ENCODE peak calls at places on chromosomes 4 and X, in four cellular contexts. Q is HCT116, D is colonic mucosa, R is fibroblast of lung. H is an unnamed sample.

GRCh38 chr4:109947457-109947856 is 34.8 kb downstream of the EGF start:
- DNase-seq in Q (no peak), R (peak; percentile 65), D (no peak), H (peak; percentile 82)

GRCh38 chr4:73448448-73449203 is 12.6 kb downstream of the AFP start:
- DNase-seq in Q (no peak), R (no peak), D (no peak), H (no peak)

GRCh38 chr4:53123171-53123570 is 242.7 kb downstream of the SCFD2 start:
- DNase-seq in Q (no peak), R (no peak), D (no peak), H (no peak)

GRCh38 chr4:26235500-26235899 is 85.3 kb upstream of the RBPJ start:
- DNase-seq in Q (no peak), R (peak; percentile 47), D (peak; percentile 72), H (peak; percentile 90)

GRCh38 chrX:152313529-152314302 is 137.4 kb downstream of the GABRA3 start:
- DNase-seq in Q (no peak), D (no peak), R (peak; percentile 13), H (no peak)

GRCh38 chr4:160848901-160849735 is 1314.7 kb downstream of the FSTL5 start:
- DNase-seq in D (no peak), R (peak; percentile 62), Q (no peak), H (no peak)

GRCh38 chrX:153641575-153642312 is 5.3 kb upstream of the DUSP9 start:
- DNase-seq in D (no peak), R (no peak), Q (no peak), H (no peak)

GRCh38 chr4:99462875-99463464 is 27.8 kb upstream of the ADH7 start:
- DNase-seq in R (peak; percentile 57), Q (peak; percentile 57), D (peak; percentile 62), H (peak; percentile 68)

GRCh38 chr4:6695660-6696581 is 2.2 kb downstream of the S100P start:
- DNase-seq in D (peak; percentile 77), R (no peak), Q (no peak), H (no peak)

GRCh38 chr4:176769519-176769918 is 23.2 kb downstream of the VEGFC start:
- DNase-seq in Q (no peak), R (peak; percentile 98), D (no peak), H (peak; percentile 93)

GRCh38 chr4:144374065-144374464 is 233.5 kb upstream of the GYPA start:
- DNase-seq in R (no peak), D (no peak), Q (no peak), H (no peak)

GRCh38 chrX:20312018-20312417 is 45.3 kb upstream of the RPS6KA3 start:
- DNase-seq in Q (no peak), R (no peak), D (no peak), H (no peak)

GRCh38 chr4:70954032-70954431 is 39.4 kb upstream of the DCK start:
- DNase-seq in R (peak; percentile 39), Q (no peak), D (no peak), H (no peak)

GRCh38 chr4:174592985-174593335 is 70.7 kb upstream of the HPGD start:
- DNase-seq in D (no peak), Q (no peak), R (peak; percentile 57), H (no peak)

GRCh38 chrX:155857561-155857960 is 23.6 kb upstream of the VAMP7 start:
- DNase-seq in Q (no peak), R (no peak), D (no peak), H (no peak)

GRCh38 chr4:112739442-112739841 is 102.5 kb downstream of the LARP7 start:
- DNase-seq in D (no peak), R (no peak), Q (no peak), H (peak; percentile 20)

GRCh38 chrX:103423955-103424640 is 47.8 kb downstream of the BEX3 start:
- DNase-seq in R (no peak), Q (no peak), D (no peak), H (no peak)

GRCh38 chr4:67790721-67791120 is 36.5 kb upstream of the GNRHR start:
- DNase-seq in Q (no peak), R (no peak), D (no peak), H (no peak)

GRCh38 chr4:184163813-184164212 is 53.9 kb downstream of the ENPP6 start:
- DNase-seq in R (peak; percentile 6), D (peak; percentile 33), Q (no peak), H (no peak)

GRCh38 chr4:4402966-4403365 is 16.1 kb downstream of the NSG1 start:
- DNase-seq in R (no peak), D (no peak), Q (no peak), H (peak; percentile 72)

GRCh38 chr4:6893449-6894085 is 16.1 kb upstream of the TBC1D14 start:
- DNase-seq in D (peak; percentile 75), Q (no peak), R (peak; percentile 54), H (no peak)

GRCh38 chrX:132775230-132775823 is 183.1 kb downstream of the HS6ST2 start:
- DNase-seq in D (no peak), R (no peak), Q (no peak), H (no peak)

GRCh38 chrX:37745835-37746234 is 34.0 kb upstream of the CYBB start:
- DNase-seq in D (no peak), Q (no peak), R (no peak), H (no peak)

GRCh38 chrX:138775501-138775900 is 64.0 kb upstream of the FGF13 start:
- DNase-seq in R (peak; percentile 34), D (no peak), Q (no peak), H (no peak)

GRCh38 chr4:76605099-76605563 is 170.1 kb downstream of the SHROOM3 start:
- DNase-seq in R (peak; percentile 37), D (no peak), Q (no peak), H (no peak)

GRCh38 chrX:13694983-13695382 is 6.1 kb downstream of the RAB9A start:
- DNase-seq in D (no peak), R (no peak), Q (no peak), H (no peak)
- H3K4me1 ChIP-seq in D (peaks cover 4% of the 10 kb centered on the region), R (no peaks in the 10 kb centered on the region), Q (peaks cover 40% of the 10 kb centered on the region), H (peaks cover 29% of the 10 kb centered on the region)

GRCh38 chr4:1409079-1409805 is 3.0 kb upstream of the NKX1-1 start:
- DNase-seq in Q (no peak), R (no peak), D (no peak), H (no peak)

GRCh38 chr4:1412376-1413220 is 6.4 kb upstream of the NKX1-1 start:
- DNase-seq in D (peak; percentile 12), Q (no peak), R (no peak), H (no peak)

GRCh38 chr4:1409806-1410425 is 3.7 kb upstream of the NKX1-1 start:
- DNase-seq in Q (no peak), R (no peak), D (peak; percentile 15), H (no peak)

GRCh38 chr4:1411436-1412375 is 5.5 kb upstream of the NKX1-1 start:
- DNase-seq in D (peak; percentile 10), Q (no peak), R (no peak), H (no peak)

GRCh38 chr4:1410491-1411325 is 4.5 kb upstream of the NKX1-1 start:
- DNase-seq in Q (no peak), R (peak; percentile 39), D (peak; percentile 20), H (no peak)
- TF ChIP-seq CTCF in Q (no peak), R (no peak), D (no peak), H (no peak)

GRCh38 chr4:152369203-152369902 is 166.5 kb downstream of the FBXW7 start:
- DNase-seq in R (no peak), Q (no peak), D (no peak), H (no peak)

GRCh38 chr4:152374606-152375285 is 161.1 kb downstream of the FBXW7 start:
- DNase-seq in Q (no peak), D (no peak), R (no peak), H (no peak)

GRCh38 chr4:152374153-152374552 is 161.7 kb downstream of the FBXW7 start:
- DNase-seq in Q (no peak), R (no peak), D (no peak), H (no peak)

GRCh38 chr4:152372444-152372843 is 163.4 kb downstream of the FBXW7 start:
- DNase-seq in R (no peak), D (no peak), Q (no peak), H (no peak)

GRCh38 chr4:152369903-152370296 is 166.0 kb downstream of the FBXW7 start:
- DNase-seq in D (no peak), R (no peak), Q (no peak), H (no peak)
- H3K4me1 ChIP-seq in D (no peaks in the 10 kb centered on the region), R (no peaks in the 10 kb centered on the region), Q (no peaks in the 10 kb centered on the region), H (peaks cover 7% of the 10 kb centered on the region)

GRCh38 chr4:56004235-56004634 is 55.5 kb downstream of the CEP135 start:
- DNase-seq in R (no peak), D (no peak), Q (no peak), H (peak; percentile 9)

GRCh38 chr4:56007154-56007553 is 58.4 kb downstream of the CEP135 start:
- DNase-seq in R (no peak), Q (no peak), D (no peak), H (no peak)

DNA sequence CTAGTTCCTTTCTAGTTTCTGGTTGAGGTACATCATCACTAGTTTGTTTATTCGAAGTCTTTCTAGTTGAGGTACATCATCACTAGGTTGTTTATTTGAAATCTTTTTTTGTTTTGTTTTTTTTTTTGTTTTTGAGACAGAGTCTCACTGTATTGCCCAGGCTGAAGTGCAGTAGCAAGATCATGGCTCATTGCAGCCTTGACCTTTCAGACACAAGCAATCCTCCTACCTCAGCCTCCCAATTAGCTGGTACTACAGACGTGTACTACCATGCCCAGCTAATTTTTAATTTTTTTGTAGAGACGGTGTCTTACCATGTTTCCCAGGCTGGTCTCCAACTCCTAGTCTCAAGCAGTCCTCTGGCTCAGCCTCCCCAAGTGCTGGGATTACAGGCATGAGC is 54.9 kb downstream of the CEP135 start:
- DNase-seq in R (no peak), Q (no peak), D (no peak), H (no peak)
- TF ChIP-seq CTCF in R (no peak), Q (no peak), D (no peak), H (no peak)

DNA sequence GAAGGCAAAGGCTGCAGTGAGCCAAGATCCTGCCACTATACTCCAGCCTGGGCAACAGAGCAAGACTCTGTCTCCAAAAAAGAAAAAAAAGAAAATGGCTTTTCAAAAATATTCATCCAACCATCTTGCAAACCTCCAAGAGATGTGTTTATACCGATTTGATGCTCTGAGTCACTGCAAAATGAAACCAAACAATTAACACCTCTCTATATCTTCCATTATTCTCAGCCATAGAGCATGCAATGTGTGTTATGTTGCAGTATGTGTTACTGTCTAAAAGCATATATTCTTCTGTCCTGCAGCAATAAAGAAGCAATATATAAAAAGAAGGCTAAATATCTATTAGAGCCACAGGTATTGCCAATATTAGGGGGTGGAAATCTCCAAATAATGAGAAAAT is 51.4 kb downstream of the ARAP2 start:
- DNase-seq in D (no peak), Q (no peak), R (no peak), H (no peak)
- H3K4me1 ChIP-seq in D (no peaks in the 10 kb centered on the region), Q (no peaks in the 10 kb centered on the region), R (no peaks in the 10 kb centered on the region), H (no peaks in the 10 kb centered on the region)

DNA sequence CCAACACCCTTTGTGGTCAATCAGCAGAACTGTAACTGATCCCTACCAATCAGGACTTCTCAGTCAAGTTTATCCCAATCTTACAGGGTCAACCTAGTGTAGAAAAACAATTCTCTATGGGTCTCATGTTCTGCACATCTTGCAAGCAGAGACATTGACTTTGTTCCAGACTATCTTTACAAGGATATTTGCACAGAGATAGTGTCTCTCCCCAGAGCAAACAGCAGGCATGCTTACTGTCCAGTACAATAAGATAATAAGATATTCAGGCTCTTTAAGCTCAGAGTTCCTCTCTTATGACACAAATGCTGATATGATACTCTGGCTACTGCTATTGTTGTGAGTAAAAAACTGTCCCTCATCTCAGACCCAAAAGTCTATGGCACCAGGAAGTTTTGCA is 53.2 kb downstream of the ACSL4 start:
- DNase-seq in Q (no peak), D (no peak), R (no peak), H (no peak)
- TF ChIP-seq CTCF in Q (no peak), D (no peak), R (no peak), H (no peak)

GRCh38 chr4:41362647-41363383 is 106.1 kb downstream of the UCHL1 start:
- DNase-seq in D (no peak), R (peak; percentile 41), Q (no peak), H (no peak)
- H3K4me1 ChIP-seq in D (no peaks in the 10 kb centered on the region), R (peaks cover 2% of the 10 kb centered on the region), Q (peaks cover 8% of the 10 kb centered on the region), H (no peaks in the 10 kb centered on the region)

GRCh38 chr4:111631157-111631999 is 513.9 kb upstream of the FAM241A start:
- DNase-seq in D (no peak), Q (peak; percentile 12), R (peak; percentile 21), H (peak; percentile 11)
- TF ChIP-seq CTCF in D (no peak), Q (peak; percentile 57), R (peak; percentile 23), H (peak; percentile 67)